ENCODE peak calls at places on chromosomes 3 and 15, in six cellular contexts. L is WERI-Rb-1, N is EH, I is tibial nerve, U is adrenal gland, J is iris pigment epithelial cell. K is an unnamed sample.

GRCh38 chr3:12308517-12308916 is 19.6 kb downstream of the PPARG start:
- DNase-seq in J (peak), U (no peak), I (no peak), N (peak), L (no peak), K (peak)

GRCh38 chr3:144522461-144522860 is 550.8 kb downstream of the DIPK2A start:
- DNase-seq in N (no peak), I (no peak), L (no peak), J (no peak), U (no peak), K (no peak)

GRCh38 chr3:124962403-124962940 is 27.9 kb upstream of the MUC13 start:
- DNase-seq in L (no peak), J (no peak), I (no peak), U (no peak), N (peak), K (no peak)

GRCh38 chr3:61832375-61833229 is 271.2 kb downstream of the PTPRG start:
- DNase-seq in J (no peak), I (no peak), L (no peak), U (no peak), N (peak), K (no peak)

GRCh38 chr15:82978438-82978837 is 7.6 kb upstream of the RAMAC start:
- DNase-seq in N (no peak), U (no peak), I (no peak), L (no peak), J (no peak), K (no peak)

GRCh38 chr3:166829896-166830295 is 550.2 kb downstream of the ZBBX start:
- DNase-seq in U (no peak), N (no peak), I (no peak), L (no peak), J (peak), K (no peak)

GRCh38 chr15:90412356-90413194 is 24.5 kb downstream of the IQGAP1 start:
- DNase-seq in I (no peak), J (peak), L (no peak), U (no peak), N (peak), K (peak)

GRCh38 chr15:91942676-91943417 is 89.3 kb downstream of the SLCO3A1 start:
- DNase-seq in I (peak), L (no peak), N (peak), J (peak), U (peak), K (peak)

GRCh38 chr3:9409981-9410849 is 12.8 kb downstream of the SETD5 start:
- DNase-seq in J (no peak), I (no peak), L (no peak), U (no peak), N (no peak), K (no peak)

GRCh38 chr3:161171639-161172552 is 49.2 kb upstream of the NMD3 start:
- DNase-seq in U (no peak), L (no peak), J (peak), N (peak), I (no peak), K (no peak)

GRCh38 chr3:88231632-88232031 is 81.9 kb downstream of the C3orf38 start:
- DNase-seq in J (no peak), N (no peak), I (no peak), L (no peak), U (no peak), K (no peak)

GRCh38 chr15:65476942-65477341 is 40.5 kb downstream of the DPP8 start:
- DNase-seq in J (peak), U (peak), I (no peak), L (no peak), N (peak), K (peak)

GRCh38 chr3:38564631-38565338 is 68.6 kb downstream of the EXOG start:
- DNase-seq in I (no peak), N (no peak), L (no peak), U (no peak), J (no peak), K (no peak)

GRCh38 chr3:184551103-184551502 is 10.5 kb upstream of the EPHB3 start:
- DNase-seq in L (no peak), I (no peak), J (no peak), N (no peak), U (no peak), K (no peak)

GRCh38 chr3:108698461-108698860 is 58.7 kb downstream of the RETNLB start:
- DNase-seq in U (no peak), J (no peak), I (no peak), N (no peak), L (no peak), K (no peak)

GRCh38 chr3:50132421-50133282 is 22.5 kb upstream of the SEMA3F start:
- DNase-seq in I (no peak), J (no peak), U (no peak), N (no peak), L (peak), K (no peak)

GRCh38 chr3:175255698-175256097 is 396.6 kb downstream of the NAALADL2 start:
- DNase-seq in J (peak), N (peak), I (no peak), U (no peak), L (no peak), K (no peak)

GRCh38 chr15:73854265-73854664 is 19.1 kb upstream of the TBC1D21 start:
- DNase-seq in U (no peak), J (no peak), L (no peak), I (no peak), N (no peak), K (no peak)

GRCh38 chr15:45428491-45428890 is 50.1 kb upstream of the GATM start:
- DNase-seq in U (no peak), N (no peak), J (no peak), I (no peak), L (no peak), K (no peak)

K was measured in astrocyte of the cerebellum.